ENCODE peak calls at places on chromosomes 16 and 17, in four cellular contexts. One of them, this sample, is unnamed. For H3K4me1, the result is how much of the 10 kb centered on the place peaks cover.

GRCh38 chr17:76640550-76641380 is 2.8 kb downstream of the ST6GALNAC1 start:
- DNase-seq in HCT116: no peak
- DNase-seq in ovary: no peak
- DNase-seq in spleen: no peak
- DNase-seq in this sample: no peak

GRCh38 chr16:5176505-5176904 is 78.9 kb upstream of the EEF2KMT start:
- DNase-seq in spleen: no peak
- DNase-seq in HCT116: no peak
- DNase-seq in ovary: no peak
- DNase-seq in this sample: no peak

GRCh38 chr16:87334611-87335305 is 17.6 kb upstream of the C16orf95 start:
- DNase-seq in spleen: peak
- DNase-seq in ovary: no peak
- DNase-seq in HCT116: no peak
- DNase-seq in this sample: no peak

GRCh38 chr17:58084317-58084981 is 1.2 kb downstream of the DYNLL2 start:
- DNase-seq in spleen: peak
- DNase-seq in HCT116: peak
- DNase-seq in ovary: peak
- DNase-seq in this sample: peak

GRCh38 chr16:50457423-50457822 is 88.6 kb upstream of the BRD7 start:
- DNase-seq in spleen: no peak
- DNase-seq in HCT116: no peak
- DNase-seq in ovary: no peak
- DNase-seq in this sample: no peak

GRCh38 chr16:75279277-75279676 is 27.9 kb upstream of the BCAR1 start:
- DNase-seq in HCT116: no peak
- DNase-seq in ovary: no peak
- DNase-seq in spleen: peak
- DNase-seq in this sample: peak

GRCh38 chr17:72699566-72699965 is 392.9 kb downstream of the SLC39A11 start:
- DNase-seq in spleen: no peak
- DNase-seq in HCT116: no peak
- DNase-seq in ovary: no peak
- DNase-seq in this sample: no peak

GRCh38 chr16:67431077-67431804 is at the start of gene HSD11B2:
- DNase-seq in HCT116: peak
- DNase-seq in spleen: peak
- DNase-seq in ovary: peak
- DNase-seq in this sample: peak

GRCh38 chr16:2971985-2972784 is 3.0 kb downstream of the PAQR4 start:
- DNase-seq in spleen: no peak
- DNase-seq in ovary: no peak
- DNase-seq in HCT116: no peak
- DNase-seq in this sample: no peak

GRCh38 chr16:54687043-54687655 is 243.5 kb upstream of the IRX5 start:
- DNase-seq in ovary: no peak
- DNase-seq in HCT116: no peak
- DNase-seq in spleen: no peak
- DNase-seq in this sample: no peak

GRCh38 chr16:7504844-7505243 is 172.2 kb downstream of the RBFOX1 start:
- DNase-seq in HCT116: no peak
- DNase-seq in spleen: no peak
- DNase-seq in ovary: no peak
- DNase-seq in this sample: no peak

GRCh38 chr16:88678224-88678979 is 7.9 kb downstream of the SNAI3 start:
- DNase-seq in HCT116: no peak
- DNase-seq in spleen: peak
- DNase-seq in ovary: no peak
- DNase-seq in this sample: no peak

GRCh38 chr17:19248923-19249574 is 11.9 kb downstream of the EPN2 start:
- DNase-seq in spleen: peak
- DNase-seq in HCT116: no peak
- DNase-seq in ovary: peak
- DNase-seq in this sample: peak

GRCh38 chr17:78442648-78443128 is 64.2 kb downstream of the PGS1 start:
- DNase-seq in spleen: peak
- DNase-seq in HCT116: no peak
- DNase-seq in ovary: peak
- DNase-seq in this sample: peak

GRCh38 chr17:60106377-60107059 is 27.8 kb upstream of the HEATR6 start:
- DNase-seq in spleen: no peak
- DNase-seq in ovary: no peak
- DNase-seq in HCT116: no peak
- DNase-seq in this sample: no peak

GRCh38 chr16:77113835-77114234 is 77.2 kb upstream of the MON1B start:
- DNase-seq in HCT116: no peak
- DNase-seq in ovary: no peak
- DNase-seq in spleen: no peak
- DNase-seq in this sample: no peak

GRCh38 chr16:3672571-3673041 is 18.1 kb downstream of the DNASE1 start:
- DNase-seq in HCT116: no peak
- DNase-seq in ovary: no peak
- DNase-seq in spleen: no peak
- DNase-seq in this sample: no peak

GRCh38 chr16:22297871-22298733 is 893 bp downstream of the POLR3E start:
- DNase-seq in ovary: peak
- DNase-seq in HCT116: peak
- DNase-seq in spleen: peak
- DNase-seq in this sample: peak

GRCh38 chr16:10322723-10323527 is 62.9 kb upstream of the ATF7IP2 start:
- DNase-seq in ovary: no peak
- DNase-seq in HCT116: no peak
- DNase-seq in spleen: no peak
- DNase-seq in this sample: no peak

GRCh38 chr16:23607740-23608139 is 11.6 kb upstream of the NDUFAB1 start:
- DNase-seq in HCT116: no peak
- DNase-seq in ovary: no peak
- DNase-seq in spleen: no peak
- DNase-seq in this sample: no peak

GRCh38 chr17:66165537-66166123 is 26.3 kb downstream of the CEP112 start:
- DNase-seq in spleen: no peak
- DNase-seq in HCT116: peak
- DNase-seq in ovary: no peak
- DNase-seq in this sample: no peak

GRCh38 chr17:18139949-18140348 is 31.4 kb downstream of the MYO15A start:
- DNase-seq in spleen: no peak
- DNase-seq in HCT116: no peak
- DNase-seq in ovary: no peak
- DNase-seq in this sample: no peak

GRCh38 chr16:67393111-67393789 is at the start of gene TPPP3:
- DNase-seq in ovary: peak
- DNase-seq in spleen: peak
- DNase-seq in HCT116: no peak
- DNase-seq in this sample: peak

GRCh38 chr17:7929158-7930029 is at the start of gene KCNAB3:
- DNase-seq in spleen: peak
- DNase-seq in HCT116: no peak
- DNase-seq in ovary: peak
- DNase-seq in this sample: no peak

GRCh38 chr17:79388556-79389295 is 222.1 kb downstream of the RBFOX3 start:
- DNase-seq in HCT116: peak
- DNase-seq in ovary: no peak
- DNase-seq in spleen: peak
- DNase-seq in this sample: peak

GRCh38 chr17:56804454-56804853 is 29.3 kb downstream of the C17orf67 start:
- DNase-seq in HCT116: no peak
- DNase-seq in ovary: no peak
- DNase-seq in spleen: no peak
- DNase-seq in this sample: no peak

GRCh38 chr16:53421248-53421647 is 13.0 kb upstream of the RBL2 start:
- DNase-seq in HCT116: no peak
- DNase-seq in ovary: no peak
- DNase-seq in spleen: no peak
- DNase-seq in this sample: no peak

GRCh38 chr16:70705056-70705455 is 19.2 kb upstream of the MTSS2 start:
- DNase-seq in spleen: no peak
- DNase-seq in ovary: no peak
- DNase-seq in HCT116: no peak
- DNase-seq in this sample: no peak

GRCh38 chr17:39751016-39751543 is 13.3 kb downstream of the GRB7 start:
- DNase-seq in HCT116: no peak
- DNase-seq in ovary: no peak
- DNase-seq in spleen: peak
- DNase-seq in this sample: no peak

GRCh38 chr17:70405492-70406220 is 236.3 kb downstream of the KCNJ2 start:
- DNase-seq in spleen: no peak
- DNase-seq in HCT116: peak
- DNase-seq in ovary: no peak
- DNase-seq in this sample: no peak

GRCh38 chr17:28174352-28175046 is 132.0 kb downstream of the NLK start:
- DNase-seq in spleen: no peak
- DNase-seq in HCT116: no peak
- DNase-seq in ovary: no peak
- DNase-seq in this sample: no peak

GRCh38 chr17:75822119-75822799 is 21.9 kb downstream of the UNC13D start:
- DNase-seq in ovary: peak
- DNase-seq in spleen: no peak
- DNase-seq in HCT116: no peak
- DNase-seq in this sample: peak

GRCh38 chr16:73725147-73725546 is 571.5 kb upstream of the PSMD7 start:
- DNase-seq in HCT116: no peak
- DNase-seq in spleen: no peak
- DNase-seq in ovary: no peak
- DNase-seq in this sample: no peak

GRCh38 chr17:77200711-77201110 is 59.9 kb downstream of the SEC14L1 start:
- DNase-seq in HCT116: no peak
- DNase-seq in spleen: no peak
- DNase-seq in ovary: no peak
- DNase-seq in this sample: no peak

DNA sequence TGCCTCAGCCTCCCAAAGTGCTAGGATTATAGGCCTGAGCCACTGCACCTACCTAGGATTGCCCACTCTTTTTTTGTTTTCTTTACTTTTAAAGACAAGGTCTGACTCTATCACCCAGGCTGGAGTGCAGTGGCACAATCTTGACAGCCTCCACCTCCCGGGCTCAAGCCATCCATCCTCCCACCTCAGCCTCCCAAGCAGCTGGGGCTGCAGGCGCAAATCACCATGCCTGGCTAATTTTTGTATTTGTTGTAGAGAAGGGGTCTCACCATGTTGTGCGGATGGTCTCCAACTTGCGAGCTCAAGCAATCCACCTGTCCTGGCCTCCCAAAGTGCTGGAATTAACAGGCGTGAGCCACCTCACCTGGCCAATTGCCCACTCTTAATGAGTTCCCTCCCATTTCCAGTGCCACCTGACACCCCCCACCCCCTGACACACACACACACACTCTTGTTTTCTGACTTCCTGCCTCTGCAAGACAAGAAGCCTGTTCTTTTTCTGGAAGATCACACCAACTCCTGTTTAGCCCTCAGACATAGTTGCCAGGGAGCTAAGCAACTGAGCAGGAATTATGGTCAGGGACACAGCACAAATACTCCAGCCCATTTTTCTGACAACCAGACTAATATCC is 2.6 kb downstream of the OVCA2 start:
- DNase-seq in HCT116: no peak
- DNase-seq in ovary: peak
- DNase-seq in spleen: peak
- DNase-seq in this sample: no peak
- TF ChIP-seq CTCF in HCT116: no peak
- TF ChIP-seq CTCF in ovary: no peak
- TF ChIP-seq CTCF in spleen: no peak
- TF ChIP-seq CTCF in this sample: no peak

GRCh38 chr16:65904361-65904760 is 462.1 kb upstream of the CDH5 start:
- DNase-seq in HCT116: no peak
- DNase-seq in ovary: no peak
- DNase-seq in spleen: no peak
- DNase-seq in this sample: no peak
- TF ChIP-seq POLR2A in HCT116: no peak
- TF ChIP-seq POLR2A in ovary: no peak
- TF ChIP-seq POLR2A in spleen: no peak
- TF ChIP-seq POLR2A in this sample: no peak

DNA sequence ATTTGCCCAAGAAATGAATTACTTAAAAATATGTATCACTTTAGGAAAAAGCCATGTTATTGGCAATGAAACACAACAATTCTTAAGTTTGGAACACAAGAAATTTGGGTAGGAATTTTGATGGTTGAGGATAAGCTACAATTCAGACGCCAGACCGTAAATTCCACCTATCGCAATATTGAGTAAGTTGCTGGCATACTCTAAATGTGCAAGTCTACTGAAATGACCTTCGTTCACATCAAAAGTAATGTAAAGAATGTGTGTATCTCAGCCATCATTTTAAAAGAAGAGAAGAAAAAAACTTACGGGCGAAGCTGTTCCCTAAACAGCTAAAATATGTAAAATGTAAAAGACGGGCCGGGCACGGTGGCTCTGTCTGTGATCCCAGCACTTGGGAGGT is 33.4 kb downstream of the UBE2G1 start:
- DNase-seq in HCT116: no peak
- DNase-seq in ovary: no peak
- DNase-seq in spleen: no peak
- DNase-seq in this sample: no peak
- H3K4me1 ChIP-seq in HCT116: under half
- H3K4me1 ChIP-seq in ovary: under half
- H3K4me1 ChIP-seq in spleen: half or more
- H3K4me1 ChIP-seq in this sample: under half

DNA sequence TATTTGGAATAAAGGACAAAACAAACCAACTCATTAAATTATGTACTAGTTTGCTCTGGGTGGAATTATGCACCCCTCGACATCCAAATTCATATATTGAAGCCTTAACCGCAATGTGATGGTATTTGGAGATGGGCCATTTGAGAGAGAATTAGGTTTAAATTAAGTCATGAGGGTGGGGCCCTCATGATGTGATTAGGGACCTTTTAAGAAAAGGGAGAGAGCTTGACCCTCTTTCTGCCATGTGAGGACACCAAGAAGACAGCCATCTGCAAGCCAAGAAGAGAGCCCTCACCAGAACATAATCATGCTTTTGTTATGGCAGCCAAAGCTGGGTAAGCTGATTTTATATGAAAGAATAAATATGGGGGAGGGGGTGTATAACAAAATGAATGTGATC is 2.0 kb downstream of the C16orf87 start:
- DNase-seq in HCT116: no peak
- DNase-seq in ovary: no peak
- DNase-seq in spleen: no peak
- DNase-seq in this sample: no peak
- TF ChIP-seq CTCF in HCT116: no peak
- TF ChIP-seq CTCF in ovary: no peak
- TF ChIP-seq CTCF in spleen: no peak
- TF ChIP-seq CTCF in this sample: no peak

GRCh38 chr16:85363881-85364280 is 249.2 kb upstream of the GSE1 start:
- DNase-seq in ovary: no peak
- DNase-seq in HCT116: no peak
- DNase-seq in spleen: no peak
- DNase-seq in this sample: no peak

GRCh38 chr16:85366031-85366763 is 246.9 kb upstream of the GSE1 start:
- DNase-seq in spleen: no peak
- DNase-seq in ovary: no peak
- DNase-seq in HCT116: no peak
- DNase-seq in this sample: no peak

GRCh38 chr16:85363427-85363826 is 249.7 kb upstream of the GSE1 start:
- DNase-seq in spleen: no peak
- DNase-seq in HCT116: no peak
- DNase-seq in ovary: no peak
- DNase-seq in this sample: no peak

GRCh38 chr16:85364323-85365040 is 248.6 kb upstream of the GSE1 start:
- DNase-seq in spleen: no peak
- DNase-seq in ovary: no peak
- DNase-seq in HCT116: no peak
- DNase-seq in this sample: no peak

GRCh38 chr16:85365120-85365519 is 248.0 kb upstream of the GSE1 start:
- DNase-seq in spleen: no peak
- DNase-seq in ovary: no peak
- DNase-seq in HCT116: no peak
- DNase-seq in this sample: no peak
- TF ChIP-seq POLR2A in spleen: no peak
- TF ChIP-seq POLR2A in ovary: no peak
- TF ChIP-seq POLR2A in HCT116: no peak
- TF ChIP-seq POLR2A in this sample: no peak

This sample was measured in thyroid gland.